ENCODE peak calls at places on chromosomes 1 and 21, in seven cellular contexts. Y is CD8-positive, alpha-beta memory T cell; Q is psoas muscle; M is K562; O is left ventricle myocardium inferior; A is cardiac muscle cell; K is body of pancreas. L is an unnamed sample.

GRCh38 chr1:16207318-16208269 is 4.9 kb downstream of the ARHGEF19 start:
- DNase-seq in Y (no peak), Q (no peak), M (peak; percentile 40), O (no peak), A (no peak), K (peak; percentile 25), L (no peak)

GRCh38 chr21:30769724-30770431 is 14.7 kb upstream of the KRTAP21-1 start:
- DNase-seq in Y (no peak), Q (no peak), M (no peak), O (no peak), A (no peak), K (no peak), L (no peak)

GRCh38 chr1:161511756-161512060 is 6.5 kb downstream of the FCGR2A start:
- DNase-seq in Y (no peak), Q (no peak), M (no peak), O (no peak), A (no peak), K (no peak), L (no peak)

GRCh38 chr1:42052300-42052699 is 100.9 kb upstream of the GUCA2B start:
- DNase-seq in Y (no peak), Q (no peak), M (no peak), O (no peak), A (no peak), K (no peak), L (no peak)

GRCh38 chr1:198030682-198031081 is 113.5 kb downstream of the LHX9 start:
- DNase-seq in Y (no peak), Q (no peak), M (no peak), O (no peak), A (no peak), K (no peak), L (no peak)

GRCh38 chr1:28340221-28340974 is 11.6 kb downstream of the MED18 start:
- DNase-seq in Y (no peak), Q (no peak), M (no peak), O (no peak), A (no peak), K (no peak), L (no peak)

GRCh38 chr1:75725256-75725655 is 747 bp downstream of the ACADM start:
- DNase-seq in Y (no peak), Q (no peak), M (no peak), O (no peak), A (no peak), K (no peak), L (no peak)

GRCh38 chr1:152118915-152119314 is 3.7 kb upstream of the TCHH start:
- DNase-seq in Y (no peak), Q (no peak), M (no peak), O (no peak), A (no peak), K (no peak), L (no peak)

GRCh38 chr1:51697160-51697559 is 80.3 kb downstream of the OSBPL9 start:
- DNase-seq in Y (no peak), Q (no peak), M (no peak), O (no peak), A (no peak), K (no peak), L (no peak)

GRCh38 chr1:229603387-229604005 is 22.4 kb downstream of the TAF5L start:
- DNase-seq in Y (no peak), Q (no peak), M (no peak), O (no peak), A (no peak), K (no peak), L (no peak)

GRCh38 chr1:156726549-156727226 is 1.6 kb upstream of the METTL25B start:
- DNase-seq in Y (peak; percentile 36), Q (no peak), M (peak; percentile 80), O (no peak), A (peak; percentile 65), K (peak; percentile 48), L (peak; percentile 54)
- H3K27ac ChIP-seq in Y (peak overlapping the region; percentile 98), Q (peak overlapping the region; percentile 67), M (peak overlapping the region; percentile 82), O (no peak overlapping the region), A (no peak overlapping the region), K (no peak overlapping the region), L (peak overlapping the region; percentile 90)

GRCh38 chr1:225468270-225469020 is 40.6 kb upstream of the LBR start:
- DNase-seq in Y (no peak), Q (peak; percentile 42), M (no peak), O (no peak), A (no peak), K (no peak), L (peak; percentile 24)
- H3K27ac ChIP-seq in Y (peak overlapping the region; percentile 90), Q (peak overlapping the region; percentile 60), M (no peak overlapping the region), O (peak overlapping the region; percentile 83), A (peak overlapping the region; percentile 67), K (peak overlapping the region; percentile 75), L (peak overlapping the region; percentile 84)

DNA sequence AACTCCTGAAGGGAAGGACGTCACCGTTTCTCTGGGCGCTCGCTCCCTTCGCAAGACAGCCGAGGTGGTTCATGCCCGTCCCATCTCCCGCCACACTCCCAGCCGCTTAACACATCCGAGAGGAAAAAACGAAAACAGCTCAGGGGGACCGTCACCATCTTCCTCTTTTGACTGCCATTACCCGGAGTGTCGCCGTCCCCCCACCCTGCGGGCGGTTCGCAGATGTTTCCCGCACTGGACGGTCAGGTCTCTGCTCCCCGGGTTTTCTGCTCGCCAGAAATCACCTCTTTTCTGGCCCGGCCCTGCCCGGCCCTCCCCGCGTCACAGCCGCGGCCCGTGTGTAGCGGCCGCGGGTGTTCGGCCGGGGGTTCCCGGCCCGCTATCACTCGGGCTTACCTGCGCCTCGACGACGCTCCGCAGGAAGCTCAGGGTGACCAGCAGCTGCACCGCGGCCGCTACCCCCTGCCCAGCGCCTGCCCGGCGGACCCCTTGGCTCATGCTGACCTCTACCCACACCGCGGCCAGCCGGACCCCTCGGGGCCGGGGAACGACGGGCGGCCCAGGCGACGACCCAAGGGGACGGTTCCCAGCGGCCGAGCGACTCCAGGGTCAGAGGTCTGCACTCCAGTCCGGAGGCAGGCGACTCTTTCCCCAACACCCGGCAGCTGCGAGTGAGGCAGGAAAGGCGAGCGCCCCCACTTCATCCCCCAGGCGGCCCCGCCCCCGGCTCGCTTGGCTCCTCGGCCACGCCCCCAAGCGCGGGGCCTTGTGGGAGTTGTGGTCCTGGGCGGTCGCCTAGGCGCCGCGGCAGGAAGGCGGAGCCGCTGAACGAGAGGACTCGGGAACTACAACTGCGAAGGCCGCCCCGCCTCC is at the start of gene ERO1B:
- DNase-seq in Y (peak; percentile 97), Q (peak; percentile 98), M (peak; percentile 97), O (peak; percentile 98), A (peak; percentile 99), K (peak; percentile 98), L (peak; percentile 97)
- H3K27ac ChIP-seq in Y (peak within 1 kb of the TSS; percentile 75), Q (peak within 1 kb of the TSS; percentile 84), M (peak within 1 kb of the TSS; percentile 74), O (peak within 1 kb of the TSS; percentile 88), A (no peak within 1 kb of the TSS), K (peak within 1 kb of the TSS; percentile 87), L (peak within 1 kb of the TSS; percentile 81)

DNA sequence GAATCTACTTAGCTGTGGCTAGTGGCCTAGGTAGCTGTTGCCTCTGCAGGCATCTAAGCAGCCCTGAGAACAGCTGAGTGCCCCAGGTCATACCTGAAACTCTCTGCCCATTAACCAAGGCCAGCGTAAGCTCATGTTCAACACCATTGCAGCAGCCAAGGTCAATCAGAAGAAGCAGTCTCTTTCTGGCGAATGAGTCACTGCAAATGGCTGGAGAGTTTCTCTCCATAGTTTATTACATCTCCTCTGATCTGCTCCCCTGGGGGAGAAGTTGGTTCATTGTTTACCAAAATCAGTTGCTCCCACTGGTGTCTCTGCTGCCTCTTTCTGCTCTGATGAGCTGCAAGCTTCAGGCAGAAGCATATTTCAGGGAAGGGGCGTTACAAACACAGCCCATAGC is 6.9 kb upstream of the BCL9 start:
- DNase-seq in Y (no peak), Q (no peak), M (no peak), O (no peak), A (no peak), K (no peak), L (no peak)
- H3K27ac ChIP-seq in Y (no peak overlapping the region), Q (peak overlapping the region; percentile 5), M (no peak overlapping the region), O (peak overlapping the region; percentile 11), A (no peak overlapping the region), K (no peak overlapping the region), L (no peak overlapping the region)

DNA sequence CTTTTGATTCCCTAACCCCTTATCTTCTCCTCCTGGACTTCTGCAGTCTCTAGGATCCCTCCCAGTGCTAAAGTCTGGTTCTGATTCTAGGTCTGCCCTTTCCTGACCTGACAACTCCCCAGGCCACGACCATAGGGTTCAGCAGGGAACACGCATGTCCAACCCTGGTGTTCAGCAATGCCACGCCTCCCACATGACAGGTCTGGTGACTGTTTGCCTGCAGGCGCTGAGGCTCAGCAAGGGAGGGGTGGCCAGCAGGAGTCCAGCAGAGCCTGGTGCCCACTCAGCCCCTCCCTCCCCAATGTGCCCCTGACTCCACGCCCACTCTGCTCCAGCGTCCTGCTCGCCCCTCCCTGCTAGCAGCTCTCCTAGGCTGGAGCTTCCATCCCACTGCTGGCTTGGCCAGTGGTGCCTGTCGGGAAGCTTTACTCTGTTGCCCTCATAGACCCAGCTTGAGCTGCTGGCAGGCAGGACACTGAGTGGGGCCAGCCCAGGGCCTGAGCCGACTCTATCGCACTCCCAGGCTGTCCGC is 17.3 kb downstream of the SLC9A1 start:
- DNase-seq in Y (no peak), Q (peak; percentile 64), M (peak; percentile 62), O (peak; percentile 42), A (peak; percentile 31), K (no peak), L (no peak)
- H3K27ac ChIP-seq in Y (peak overlapping the region; percentile 82), Q (peak overlapping the region; percentile 83), M (peak overlapping the region; percentile 87), O (peak overlapping the region; percentile 75), A (peak overlapping the region; percentile 49), K (peak overlapping the region; percentile 36), L (peak overlapping the region; percentile 67)

DNA sequence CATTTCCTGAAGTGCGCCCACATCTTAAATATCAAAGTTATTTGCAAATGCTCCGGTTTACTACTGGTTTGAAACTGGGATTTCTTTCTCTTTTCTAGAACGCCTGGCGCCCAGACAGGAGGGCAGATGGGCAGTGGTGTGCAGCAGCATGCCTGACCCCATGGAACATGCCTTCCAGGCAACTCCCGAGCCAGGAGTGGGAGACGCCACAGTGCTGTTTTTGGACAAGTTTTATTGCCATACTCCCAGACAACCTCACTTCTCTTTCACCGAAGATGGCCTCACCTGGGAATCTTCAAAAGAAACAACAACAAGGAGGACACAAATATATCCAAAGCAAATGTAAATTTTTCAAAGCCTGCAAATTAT is 21.5 kb downstream of the UBE2G2 start:
- DNase-seq in Y (no peak), Q (no peak), M (no peak), O (no peak), A (no peak), K (no peak), L (no peak)
- H3K27ac ChIP-seq in Y (no peak overlapping the region), Q (no peak overlapping the region), M (no peak overlapping the region), O (no peak overlapping the region), A (no peak overlapping the region), K (no peak overlapping the region), L (no peak overlapping the region)

GRCh38 chr21:42593007-42593814 is 60.2 kb upstream of the PDE9A start:
- DNase-seq in Y (peak; percentile 39), Q (peak; percentile 80), M (peak; percentile 94), O (peak; percentile 58), A (peak; percentile 83), K (peak; percentile 65), L (peak; percentile 62)
- H3K27ac ChIP-seq in Y (no peak overlapping the region), Q (no peak overlapping the region), M (no peak overlapping the region), O (no peak overlapping the region), A (no peak overlapping the region), K (no peak overlapping the region), L (no peak overlapping the region)

L was measured in CD4-positive, alpha-beta memory T cell.